ENCODE peak calls at places on chromosomes 5 and 9, in eight cellular contexts. J, U, N, R, O, C, T and Y are unnamed samples.

GRCh38 chr5:9932770-9933169 is 302.6 kb upstream of the TAS2R1 start:
- DNase-seq in C (no peak), U (peak), O (no peak), R (no peak), N (no peak), T (no peak), J (peak), Y (no peak)

GRCh38 chr9:108813951-108814601 is 41.7 kb downstream of the ACTL7B start:
- DNase-seq in N (no peak), U (peak), J (peak), O (no peak), C (no peak), T (no peak), R (peak), Y (no peak)

GRCh38 chr5:122772446-122772845 is 2.4 kb upstream of the SNX2 start:
- DNase-seq in C (no peak), O (no peak), U (no peak), J (peak), T (no peak), R (no peak), N (no peak), Y (no peak)

GRCh38 chr9:21336467-21336866 is 1.3 kb upstream of the KLHL9 start:
- DNase-seq in J (no peak), U (no peak), T (no peak), N (no peak), R (no peak), O (no peak), C (no peak), Y (no peak)

GRCh38 chr5:34996236-34996635 is 51.5 kb downstream of the AGXT2 start:
- DNase-seq in C (no peak), R (no peak), O (no peak), T (no peak), J (no peak), N (no peak), U (no peak), Y (no peak)

GRCh38 chr9:72596451-72597180 is 75.2 kb downstream of the TMC1 start:
- DNase-seq in T (no peak), C (no peak), U (no peak), N (no peak), J (no peak), O (no peak), R (no peak), Y (no peak)

GRCh38 chr5:87574106-87574505 is 161.4 kb upstream of the CCNH start:
- DNase-seq in O (no peak), C (no peak), T (no peak), N (no peak), U (no peak), J (no peak), R (no peak), Y (no peak)

GRCh38 chr9:136951541-136952353 is at the start of gene LCN12:
- DNase-seq in J (no peak), U (no peak), C (peak), R (no peak), T (no peak), N (no peak), O (no peak), Y (no peak)

GRCh38 chr9:33517373-33517772 is 6.7 kb upstream of the ANKRD18B start:
- DNase-seq in U (peak), J (peak), R (peak), T (no peak), O (no peak), C (peak), N (no peak), Y (peak)

GRCh38 chr5:74679968-74680367 is 5.1 kb upstream of the HEXB start:
- DNase-seq in J (peak), N (no peak), T (no peak), O (no peak), R (no peak), U (peak), C (no peak), Y (no peak)

GRCh38 chr5:58457040-58457439 is 2.8 kb downstream of the PLK2 start:
- DNase-seq in N (no peak), T (no peak), R (no peak), J (no peak), O (no peak), U (no peak), C (no peak), Y (no peak)

GRCh38 chr5:7686794-7687193 is 164.1 kb downstream of the CFAP90 start:
- DNase-seq in J (no peak), C (no peak), O (no peak), N (no peak), R (no peak), U (peak), T (no peak), Y (no peak)

GRCh38 chr5:94691947-94692346 is 73.5 kb downstream of the SLF1 start:
- DNase-seq in N (no peak), C (no peak), U (no peak), O (no peak), J (peak), R (peak), T (no peak), Y (no peak)

GRCh38 chr5:81420039-81420667 is 26.2 kb upstream of the ACOT12 start:
- DNase-seq in T (no peak), J (peak), U (peak), N (no peak), R (no peak), C (no peak), O (no peak), Y (no peak)

GRCh38 chr5:174078416-174078815 is 32.9 kb downstream of the NSG2 start:
- DNase-seq in T (no peak), O (no peak), U (peak), N (no peak), C (no peak), R (no peak), J (no peak), Y (no peak)

GRCh38 chr5:159419567-159419966 is 89.3 kb upstream of the IL12B start:
- DNase-seq in C (no peak), T (no peak), R (no peak), J (peak), N (no peak), U (peak), O (no peak), Y (no peak)

GRCh38 chr9:84325347-84325982 is 15.1 kb downstream of the SLC28A3 start:
- DNase-seq in U (no peak), R (no peak), T (no peak), J (peak), N (no peak), C (no peak), O (no peak), Y (no peak)